ENCODE peak calls at places on chromosomes 4 and X, in nine cellular contexts. E is HCEC 1CT; F is NT2/D1; G is AG09309; H is epithelial cell of prostate; J is mucosa of descending colon; W is renal cortical epithelial cell; L is CD4-positive, CD25-positive, alpha-beta regulatory T cell; M is T-helper 2 cell. U is an unnamed sample.

GRCh38 chr4:169136796-169137554 is 126.9 kb upstream of the CBR4 start:
- DNase-seq in H (no peak), E (no peak), J (no peak), W (no peak), M (no peak), G (no peak), F (no peak), L (no peak), U (no peak)

GRCh38 chr4:22850630-22851029 is 157.9 kb downstream of the GBA3 start:
- DNase-seq in H (no peak), J (no peak), G (no peak), F (no peak), M (no peak), E (no peak), W (no peak), L (no peak), U (peak)

GRCh38 chr4:64271601-64272081 is 137.6 kb downstream of the TECRL start:
- DNase-seq in G (no peak), F (no peak), E (no peak), M (no peak), L (no peak), W (peak), H (no peak), J (no peak), U (peak)

GRCh38 chr4:8859550-8860095 is 12.0 kb downstream of the HMX1 start:
- DNase-seq in J (peak), M (no peak), E (no peak), H (no peak), F (no peak), G (no peak), W (no peak), L (no peak), U (no peak)

GRCh38 chrX:12956704-12957541 is 18.0 kb upstream of the TMSB4X start:
- DNase-seq in L (peak), W (peak), H (no peak), J (no peak), E (peak), M (peak), G (no peak), F (no peak), U (peak)

GRCh38 chrX:105331244-105331643 is 110.8 kb upstream of the TEX13A start:
- DNase-seq in M (no peak), W (no peak), L (no peak), G (no peak), J (no peak), H (no peak), F (no peak), E (peak), U (no peak)

GRCh38 chr4:139239127-139239772 is 40.8 kb downstream of the MGARP start:
- DNase-seq in L (no peak), E (no peak), F (no peak), H (no peak), G (no peak), W (no peak), J (no peak), M (no peak), U (no peak)

GRCh38 chr4:2800691-2801596 is 8.1 kb downstream of the SH3BP2 start:
- DNase-seq in W (no peak), H (no peak), M (no peak), L (no peak), E (peak), J (peak), F (no peak), G (no peak), U (peak)

GRCh38 chrX:71420686-71421085 is 54.5 kb downstream of the TAF1 start:
- DNase-seq in H (no peak), E (no peak), W (no peak), L (no peak), G (no peak), M (no peak), J (no peak), F (no peak), U (no peak)

GRCh38 chr4:81757706-81758105 is 286.0 kb upstream of the RASGEF1B start:
- DNase-seq in H (no peak), J (no peak), L (no peak), M (no peak), E (no peak), W (peak), G (no peak), F (no peak), U (no peak)

GRCh38 chrX:37967714-37968113 is 38.6 kb upstream of the SYTL5 start:
- DNase-seq in G (no peak), F (no peak), L (no peak), M (no peak), W (no peak), H (no peak), E (no peak), J (no peak), U (no peak)

GRCh38 chr4:74117024-74117534 is 18.1 kb upstream of the CXCL2 start:
- DNase-seq in F (peak), J (no peak), H (no peak), L (no peak), W (peak), M (no peak), G (peak), E (peak), U (no peak)

GRCh38 chr4:110198472-110199419 is at the start of gene ELOVL6:
- DNase-seq in F (peak), G (peak), J (peak), E (peak), M (peak), L (peak), W (peak), H (no peak), U (peak)

GRCh38 chrX:14616876-14617275 is 87.5 kb downstream of the GLRA2 start:
- DNase-seq in H (no peak), L (no peak), M (no peak), F (no peak), W (no peak), G (peak), J (no peak), E (no peak), U (no peak)

GRCh38 chrX:115229337-115229991 is 4.4 kb downstream of the LRCH2 start:
- DNase-seq in G (no peak), L (no peak), F (no peak), W (peak), J (no peak), H (no peak), E (no peak), M (no peak), U (no peak)